ENCODE peak calls at places on chromosomes 6 and 20, in eight cellular contexts. I is transverse colon, D is NCI-H774, O is left lung, J is activated T-cell treated with anti-CD3 and anti-CD28 coated beads for 1 hour, L is tibial nerve, M is G401, Z is choroid plexus epithelial cell. B is an unnamed sample.

GRCh38 chr6:98975331-98975891 is 27.7 kb upstream of the FBXL4 start:
- DNase-seq in I (no peak), D (no peak), O (no peak), J (no peak), L (no peak), M (no peak), Z (no peak), B (no peak)

GRCh38 chr6:156832166-156832743 is 55.1 kb downstream of the ARID1B start:
- DNase-seq in I (no peak), D (peak), O (no peak), J (no peak), L (peak), M (peak), Z (peak), B (peak)

GRCh38 chr20:57030611-57031600 is 235.5 kb downstream of the BMP7 start:
- DNase-seq in I (no peak), D (no peak), O (no peak), J (no peak), L (no peak), M (no peak), Z (peak), B (no peak)

GRCh38 chr6:165306955-165307354 is 2.5 kb downstream of the C6orf118 start:
- DNase-seq in I (no peak), D (no peak), O (no peak), J (no peak), L (no peak), M (no peak), Z (no peak), B (no peak)

GRCh38 chr6:152323376-152323775 is 313.8 kb downstream of the SYNE1 start:
- DNase-seq in I (no peak), D (no peak), O (no peak), J (no peak), L (no peak), M (no peak), Z (no peak), B (no peak)

GRCh38 chr6:167910007-167910406 is 83.3 kb downstream of the AFDN start:
- DNase-seq in I (no peak), D (no peak), O (no peak), J (no peak), L (no peak), M (no peak), Z (no peak), B (no peak)

GRCh38 chr20:44683263-44684046 is 31.7 kb upstream of the CCN5 start:
- DNase-seq in I (peak), D (peak), O (no peak), J (peak), L (no peak), M (peak), Z (peak), B (no peak)

GRCh38 chr6:8731874-8732273 is 296.5 kb upstream of the SLC35B3 start:
- DNase-seq in I (no peak), D (no peak), O (no peak), J (no peak), L (no peak), M (no peak), Z (no peak), B (no peak)

GRCh38 chr20:57211949-57212889 is 54.2 kb downstream of the BMP7 start:
- DNase-seq in I (peak), D (no peak), O (peak), J (no peak), L (peak), M (peak), Z (peak), B (no peak)

GRCh38 chr6:15017803-15018202 is 228.1 kb upstream of the JARID2 start:
- DNase-seq in I (no peak), D (no peak), O (no peak), J (no peak), L (no peak), M (no peak), Z (no peak), B (no peak)

GRCh38 chr20:52490715-52491430 is 299.3 kb upstream of the ZFP64 start:
- DNase-seq in I (no peak), D (no peak), O (no peak), J (no peak), L (no peak), M (no peak), Z (peak), B (no peak)

GRCh38 chr20:36860339-36860738 is 15.6 kb upstream of the TLDC2 start:
- DNase-seq in I (no peak), D (no peak), O (no peak), J (no peak), L (no peak), M (no peak), Z (no peak), B (no peak)

GRCh38 chr6:166866839-166867637 is 89.3 kb downstream of the RNASET2 start:
- DNase-seq in I (no peak), D (no peak), O (no peak), J (no peak), L (no peak), M (peak), Z (no peak), B (peak)

GRCh38 chr6:39876111-39876510 is 58.2 kb downstream of the MOCS1 start:
- DNase-seq in I (no peak), D (no peak), O (no peak), J (no peak), L (no peak), M (no peak), Z (no peak), B (no peak)

GRCh38 chr6:72267470-72267869 is 354.4 kb upstream of the KCNQ5 start:
- DNase-seq in I (no peak), D (no peak), O (no peak), J (no peak), L (no peak), M (no peak), Z (no peak), B (no peak)

GRCh38 chr20:53785320-53785719 is 191.7 kb upstream of the ZNF217 start:
- DNase-seq in I (no peak), D (no peak), O (no peak), J (no peak), L (no peak), M (no peak), Z (no peak), B (no peak)

GRCh38 chr20:31494131-31494530 is 19.0 kb downstream of the REM1 start:
- DNase-seq in I (no peak), D (no peak), O (no peak), J (no peak), L (no peak), M (no peak), Z (peak), B (no peak)

GRCh38 chr6:168093071-168093505 is 14.1 kb upstream of the FRMD1 start:
- DNase-seq in I (peak), D (no peak), O (no peak), J (no peak), L (no peak), M (no peak), Z (no peak), B (no peak)

GRCh38 chr6:148629197-148629909 is 117.5 kb upstream of the UST start:
- DNase-seq in I (no peak), D (no peak), O (no peak), J (no peak), L (peak), M (no peak), Z (no peak), B (no peak)

GRCh38 chr6:82178084-82178758 is 69.3 kb downstream of the IBTK start:
- DNase-seq in I (no peak), D (peak), O (no peak), J (no peak), L (no peak), M (peak), Z (peak), B (peak)

B was measured in pons.